ENCODE peak calls at places on chromosomes 7 and 10, in eight cellular contexts. One of them, this sample, is unnamed.

GRCh38 chr10:93707623-93708022 is 5.2 kb upstream of the FRA10AC1 start:
- DNase-seq in H1: no peak
- DNase-seq in prostate gland: no peak
- DNase-seq in sigmoid colon: no peak
- DNase-seq in hepatocyte: no peak
- DNase-seq in GM23248: no peak
- DNase-seq in astrocyte: no peak
- DNase-seq in heart right ventricle: no peak
- DNase-seq in this sample: no peak

GRCh38 chr7:29342761-29343160 is 148.2 kb downstream of the CHN2 start:
- DNase-seq in astrocyte: peak; percentile 58
- DNase-seq in prostate gland: no peak
- DNase-seq in GM23248: peak; percentile 66
- DNase-seq in heart right ventricle: no peak
- DNase-seq in H1: no peak
- DNase-seq in hepatocyte: no peak
- DNase-seq in sigmoid colon: no peak
- DNase-seq in this sample: no peak

GRCh38 chr7:87456247-87456646 is 19.2 kb downstream of the ABCB4 start:
- DNase-seq in GM23248: no peak
- DNase-seq in H1: no peak
- DNase-seq in astrocyte: no peak
- DNase-seq in heart right ventricle: no peak
- DNase-seq in hepatocyte: no peak
- DNase-seq in prostate gland: no peak
- DNase-seq in sigmoid colon: no peak
- DNase-seq in this sample: no peak

GRCh38 chr10:98910048-98910447 is 325.6 kb downstream of the HPSE2 start:
- DNase-seq in heart right ventricle: no peak
- DNase-seq in sigmoid colon: no peak
- DNase-seq in astrocyte: no peak
- DNase-seq in GM23248: no peak
- DNase-seq in H1: no peak
- DNase-seq in hepatocyte: peak; percentile 47
- DNase-seq in prostate gland: no peak
- DNase-seq in this sample: no peak

GRCh38 chr7:105496501-105496900 is 25.6 kb downstream of the PUS7 start:
- DNase-seq in hepatocyte: no peak
- DNase-seq in sigmoid colon: no peak
- DNase-seq in astrocyte: peak; percentile 81
- DNase-seq in heart right ventricle: no peak
- DNase-seq in GM23248: peak; percentile 69
- DNase-seq in prostate gland: no peak
- DNase-seq in H1: no peak
- DNase-seq in this sample: no peak

GRCh38 chr7:105035349-105035748 is 21.3 kb downstream of the KMT2E start:
- DNase-seq in astrocyte: no peak
- DNase-seq in H1: no peak
- DNase-seq in sigmoid colon: no peak
- DNase-seq in heart right ventricle: no peak
- DNase-seq in hepatocyte: no peak
- DNase-seq in GM23248: no peak
- DNase-seq in prostate gland: no peak
- DNase-seq in this sample: no peak

GRCh38 chr7:47498229-47499056 is 83.5 kb downstream of the TNS3 start:
- DNase-seq in heart right ventricle: no peak
- DNase-seq in hepatocyte: no peak
- DNase-seq in prostate gland: no peak
- DNase-seq in sigmoid colon: peak; percentile 65
- DNase-seq in H1: no peak
- DNase-seq in GM23248: no peak
- DNase-seq in astrocyte: no peak
- DNase-seq in this sample: peak; percentile 61

GRCh38 chr10:122461729-122462532 is 578 bp downstream of the HTRA1 start:
- DNase-seq in hepatocyte: peak; percentile 60
- DNase-seq in heart right ventricle: no peak
- DNase-seq in prostate gland: peak; percentile 32
- DNase-seq in sigmoid colon: no peak
- DNase-seq in H1: no peak
- DNase-seq in astrocyte: no peak
- DNase-seq in GM23248: peak; percentile 57
- DNase-seq in this sample: peak; percentile 77

GRCh38 chr7:146658604-146659003 is 542.0 kb downstream of the CNTNAP2 start:
- DNase-seq in sigmoid colon: no peak
- DNase-seq in GM23248: no peak
- DNase-seq in astrocyte: no peak
- DNase-seq in heart right ventricle: no peak
- DNase-seq in hepatocyte: no peak
- DNase-seq in prostate gland: no peak
- DNase-seq in H1: no peak
- DNase-seq in this sample: no peak

GRCh38 chr10:58241346-58241745 is 26.3 kb downstream of the IPMK start:
- DNase-seq in heart right ventricle: no peak
- DNase-seq in sigmoid colon: no peak
- DNase-seq in astrocyte: peak; percentile 57
- DNase-seq in GM23248: peak; percentile 64
- DNase-seq in H1: no peak
- DNase-seq in hepatocyte: no peak
- DNase-seq in prostate gland: no peak
- DNase-seq in this sample: no peak

GRCh38 chr10:73655257-73655989 is 406 bp downstream of the SYNPO2L start:
- DNase-seq in astrocyte: no peak
- DNase-seq in heart right ventricle: no peak
- DNase-seq in prostate gland: no peak
- DNase-seq in hepatocyte: no peak
- DNase-seq in GM23248: no peak
- DNase-seq in H1: no peak
- DNase-seq in sigmoid colon: no peak
- DNase-seq in this sample: no peak

GRCh38 chr10:132417249-132417878 is 20.4 kb downstream of the PWWP2B start:
- DNase-seq in GM23248: no peak
- DNase-seq in heart right ventricle: no peak
- DNase-seq in prostate gland: no peak
- DNase-seq in sigmoid colon: no peak
- DNase-seq in hepatocyte: no peak
- DNase-seq in astrocyte: no peak
- DNase-seq in H1: no peak
- DNase-seq in this sample: no peak

DNA sequence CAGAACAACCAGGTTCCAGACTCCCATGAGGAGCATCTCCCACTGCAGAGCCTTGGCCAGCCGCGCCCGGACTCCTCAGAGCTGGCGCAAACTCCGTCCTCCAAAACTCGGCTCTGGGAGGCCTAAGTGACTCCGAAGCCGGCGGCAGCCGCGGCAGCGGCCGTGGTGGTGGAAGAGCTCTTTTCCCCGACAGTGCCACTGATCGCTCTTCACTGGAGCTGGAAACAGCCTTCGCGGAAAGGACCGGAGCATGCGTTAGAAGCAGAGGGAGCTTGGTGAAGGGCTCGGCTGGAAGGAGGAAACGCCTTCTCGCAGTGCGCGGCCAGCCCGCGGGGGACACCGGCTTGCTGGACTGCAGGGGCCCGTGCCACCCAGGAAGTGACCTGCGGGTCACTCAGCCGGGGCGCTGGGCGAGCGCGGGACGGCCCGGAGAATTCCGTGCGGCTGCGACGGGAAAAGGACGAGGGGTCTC is 5.0 kb upstream of the HOXA13 start:
- DNase-seq in prostate gland: no peak
- DNase-seq in heart right ventricle: no peak
- DNase-seq in astrocyte: no peak
- DNase-seq in sigmoid colon: no peak
- DNase-seq in GM23248: peak; percentile 64
- DNase-seq in H1: no peak
- DNase-seq in hepatocyte: no peak
- DNase-seq in this sample: peak; percentile 64
- H3K27me3 ChIP-seq in prostate gland: no peaks in the 10 kb centered on the region
- H3K27me3 ChIP-seq in heart right ventricle: peaks cover 94% of the 10 kb centered on the region
- H3K27me3 ChIP-seq in astrocyte: peaks cover 100% of the 10 kb centered on the region
- H3K27me3 ChIP-seq in sigmoid colon: peaks cover 77% of the 10 kb centered on the region
- H3K27me3 ChIP-seq in GM23248: peaks cover 28% of the 10 kb centered on the region
- H3K27me3 ChIP-seq in H1: peaks cover 99% of the 10 kb centered on the region
- H3K27me3 ChIP-seq in hepatocyte: peaks cover 85% of the 10 kb centered on the region
- H3K27me3 ChIP-seq in this sample: peaks cover 99% of the 10 kb centered on the region

DNA sequence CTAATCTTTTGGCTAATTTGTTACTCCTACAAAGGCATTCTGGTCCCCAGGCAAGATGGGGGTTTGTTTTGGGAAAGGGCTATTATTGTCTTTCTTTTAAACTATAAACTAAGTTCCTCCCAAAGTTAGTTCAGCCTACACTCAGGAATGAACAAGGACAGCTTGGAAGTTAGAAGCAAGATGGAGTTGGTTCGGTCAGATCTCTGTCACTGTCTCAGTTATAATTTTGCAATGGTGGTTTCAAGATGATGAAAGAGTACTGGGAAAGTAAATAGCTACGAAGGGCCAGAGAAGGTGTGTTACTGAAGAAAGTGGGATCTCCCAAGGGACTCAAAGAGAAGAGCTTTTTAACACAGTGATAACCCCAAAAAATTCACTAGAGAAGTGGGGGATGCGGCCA is 10.3 kb upstream of the MYO1G start:
- DNase-seq in astrocyte: no peak
- DNase-seq in heart right ventricle: no peak
- DNase-seq in hepatocyte: no peak
- DNase-seq in H1: no peak
- DNase-seq in prostate gland: no peak
- DNase-seq in GM23248: no peak
- DNase-seq in sigmoid colon: no peak
- DNase-seq in this sample: no peak
- H3K4me1 ChIP-seq in astrocyte: peaks cover 29% of the 10 kb centered on the region
- H3K4me1 ChIP-seq in heart right ventricle: peaks cover 38% of the 10 kb centered on the region
- H3K4me1 ChIP-seq in hepatocyte: peaks cover 8% of the 10 kb centered on the region
- H3K4me1 ChIP-seq in H1: no peaks in the 10 kb centered on the region
- H3K4me1 ChIP-seq in prostate gland: peaks cover 4% of the 10 kb centered on the region
- H3K4me1 ChIP-seq in GM23248: peaks cover 37% of the 10 kb centered on the region
- H3K4me1 ChIP-seq in sigmoid colon: peaks cover 25% of the 10 kb centered on the region
- H3K4me1 ChIP-seq in this sample: peaks cover 26% of the 10 kb centered on the region

GRCh38 chr10:126905776-126906703 is 812 bp downstream of the DOCK1 start:
- DNase-seq in heart right ventricle: peak; percentile 35
- DNase-seq in prostate gland: no peak
- DNase-seq in hepatocyte: peak; percentile 56
- DNase-seq in H1: no peak
- DNase-seq in GM23248: peak; percentile 75
- DNase-seq in sigmoid colon: peak; percentile 73
- DNase-seq in astrocyte: no peak
- DNase-seq in this sample: peak; percentile 75
- H3K4me3 ChIP-seq in heart right ventricle: peak overlapping the region; percentile 74
- H3K4me3 ChIP-seq in prostate gland: peak overlapping the region; percentile 93
- H3K4me3 ChIP-seq in hepatocyte: peak overlapping the region; percentile 90
- H3K4me3 ChIP-seq in H1: peak overlapping the region; percentile 69
- H3K4me3 ChIP-seq in GM23248: peak overlapping the region; percentile 84
- H3K4me3 ChIP-seq in sigmoid colon: peak overlapping the region; percentile 91
- H3K4me3 ChIP-seq in astrocyte: peak overlapping the region; percentile 64
- H3K4me3 ChIP-seq in this sample: peak overlapping the region; percentile 79

DNA sequence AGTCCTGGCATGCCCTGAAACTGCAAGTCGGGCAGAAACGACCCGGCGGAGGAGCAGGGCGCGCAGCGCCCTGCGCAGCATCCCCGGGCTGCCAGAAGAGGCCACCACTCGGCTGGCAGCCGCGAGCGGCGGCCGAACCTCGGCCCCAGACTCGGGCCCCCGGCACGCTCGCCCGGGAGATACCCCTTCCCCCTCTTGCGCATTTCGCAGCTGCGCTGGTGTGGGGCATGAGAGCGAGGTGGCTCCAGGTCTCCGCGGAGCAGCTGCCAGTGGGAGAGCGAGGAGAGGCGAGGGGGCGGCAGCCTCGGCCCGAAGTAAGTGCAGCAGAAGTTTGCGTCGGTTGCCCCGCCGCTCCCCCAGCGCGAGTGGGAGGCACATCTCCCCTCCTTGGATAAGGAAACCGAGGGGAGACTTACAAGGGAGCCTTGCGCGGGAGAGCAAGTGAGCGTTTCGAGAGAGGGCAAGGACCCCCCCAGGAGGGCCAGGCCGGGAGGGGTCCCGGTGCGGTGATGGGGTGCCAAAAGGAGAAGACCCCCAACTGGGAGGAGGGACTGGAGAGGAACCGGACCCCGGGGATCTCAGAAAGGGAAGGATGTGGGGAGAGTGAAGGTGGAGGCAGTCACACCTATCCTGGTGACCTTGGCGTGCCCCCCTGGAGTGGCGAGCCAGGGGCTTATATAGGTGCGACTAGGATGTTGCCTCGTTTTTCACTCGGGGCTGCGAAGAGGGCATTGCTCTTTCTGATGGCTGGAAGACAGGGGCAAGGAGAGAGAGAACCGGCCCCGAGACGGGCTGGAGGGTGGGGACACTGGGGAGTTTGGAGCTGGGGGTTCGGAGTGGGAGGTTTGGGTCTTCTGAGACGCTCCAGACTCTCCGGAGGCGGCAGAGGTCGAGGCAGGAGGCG is 256.3 kb downstream of the OTUD1 start:
- DNase-seq in prostate gland: no peak
- DNase-seq in H1: no peak
- DNase-seq in astrocyte: no peak
- DNase-seq in sigmoid colon: no peak
- DNase-seq in GM23248: no peak
- DNase-seq in heart right ventricle: no peak
- DNase-seq in hepatocyte: peak; percentile 39
- DNase-seq in this sample: no peak
- H3K27me3 ChIP-seq in prostate gland: peaks cover 3% of the 10 kb centered on the region
- H3K27me3 ChIP-seq in H1: peaks cover 41% of the 10 kb centered on the region
- H3K27me3 ChIP-seq in astrocyte: peaks cover 29% of the 10 kb centered on the region
- H3K27me3 ChIP-seq in sigmoid colon: peaks cover 38% of the 10 kb centered on the region
- H3K27me3 ChIP-seq in GM23248: peaks cover 53% of the 10 kb centered on the region
- H3K27me3 ChIP-seq in heart right ventricle: peaks cover 45% of the 10 kb centered on the region
- H3K27me3 ChIP-seq in hepatocyte: peaks cover 72% of the 10 kb centered on the region
- H3K27me3 ChIP-seq in this sample: peaks cover 53% of the 10 kb centered on the region

GRCh38 chr7:151085691-151086620 is at the start of gene AGAP3:
- DNase-seq in prostate gland: peak; percentile 87
- DNase-seq in H1: no peak
- DNase-seq in sigmoid colon: peak; percentile 94
- DNase-seq in heart right ventricle: peak; percentile 89
- DNase-seq in astrocyte: peak; percentile 75
- DNase-seq in GM23248: peak; percentile 84
- DNase-seq in hepatocyte: peak; percentile 91
- DNase-seq in this sample: peak; percentile 96
- H3K4me1 ChIP-seq in prostate gland: peaks cover 35% of the 10 kb centered on the region
- H3K4me1 ChIP-seq in H1: peaks cover 28% of the 10 kb centered on the region
- H3K4me1 ChIP-seq in sigmoid colon: peaks cover 68% of the 10 kb centered on the region
- H3K4me1 ChIP-seq in heart right ventricle: peaks cover 72% of the 10 kb centered on the region
- H3K4me1 ChIP-seq in astrocyte: peaks cover 50% of the 10 kb centered on the region
- H3K4me1 ChIP-seq in GM23248: peaks cover 33% of the 10 kb centered on the region
- H3K4me1 ChIP-seq in hepatocyte: peaks cover 61% of the 10 kb centered on the region
- H3K4me1 ChIP-seq in this sample: peaks cover 65% of the 10 kb centered on the region

This sample was measured in upper lobe of right lung.